ENCODE peak calls at places on chromosomes 6 and 20, in four cellular contexts. One of them, this sample, is unnamed.

GRCh38 chr6:134719850-134720249 is 230.1 kb downstream of the ALDH8A1 start:
- DNase-seq in brain microvascular endothelial cell: no peak
- DNase-seq in tibial nerve: no peak
- DNase-seq in amniotic stem cell: no peak
- DNase-seq in this sample: no peak

GRCh38 chr6:170444056-170444505 is 109.0 kb downstream of the PSMB1 start:
- DNase-seq in brain microvascular endothelial cell: no peak
- DNase-seq in tibial nerve: no peak
- DNase-seq in amniotic stem cell: no peak
- DNase-seq in this sample: peak

GRCh38 chr6:4133941-4134838 is 1.2 kb downstream of the ECI2 start:
- DNase-seq in brain microvascular endothelial cell: no peak
- DNase-seq in tibial nerve: no peak
- DNase-seq in amniotic stem cell: no peak
- DNase-seq in this sample: no peak

GRCh38 chr20:1964659-1965405 is 29.0 kb downstream of the PDYN start:
- DNase-seq in brain microvascular endothelial cell: no peak
- DNase-seq in tibial nerve: no peak
- DNase-seq in amniotic stem cell: no peak
- DNase-seq in this sample: no peak

GRCh38 chr6:137351890-137352289 is 132.7 kb upstream of the IFNGR1 start:
- DNase-seq in brain microvascular endothelial cell: peak
- DNase-seq in tibial nerve: no peak
- DNase-seq in amniotic stem cell: no peak
- DNase-seq in this sample: no peak

GRCh38 chr6:111543913-111544435 is 61.0 kb upstream of the REV3L start:
- DNase-seq in brain microvascular endothelial cell: no peak
- DNase-seq in tibial nerve: no peak
- DNase-seq in amniotic stem cell: no peak
- DNase-seq in this sample: no peak

GRCh38 chr20:23235173-23236027 is 115.2 kb upstream of the NXT1 start:
- DNase-seq in brain microvascular endothelial cell: no peak
- DNase-seq in tibial nerve: no peak
- DNase-seq in amniotic stem cell: no peak
- DNase-seq in this sample: no peak

GRCh38 chr20:9270831-9271230 is 201.9 kb downstream of the PLCB4 start:
- DNase-seq in brain microvascular endothelial cell: peak
- DNase-seq in tibial nerve: no peak
- DNase-seq in amniotic stem cell: peak
- DNase-seq in this sample: no peak

GRCh38 chr6:113529191-113529590 is 328.0 kb upstream of the MARCKS start:
- DNase-seq in brain microvascular endothelial cell: no peak
- DNase-seq in tibial nerve: no peak
- DNase-seq in amniotic stem cell: no peak
- DNase-seq in this sample: no peak

GRCh38 chr6:26223677-26224546 is 136.7 kb downstream of the HFE start:
- DNase-seq in brain microvascular endothelial cell: peak
- DNase-seq in tibial nerve: no peak
- DNase-seq in amniotic stem cell: peak
- DNase-seq in this sample: peak

GRCh38 chr20:35976012-35976411 is 7.6 kb downstream of the CNBD2 start:
- DNase-seq in brain microvascular endothelial cell: no peak
- DNase-seq in tibial nerve: no peak
- DNase-seq in amniotic stem cell: no peak
- DNase-seq in this sample: no peak

GRCh38 chr6:52894278-52894677 is 15.2 kb downstream of the GSTA3 start:
- DNase-seq in brain microvascular endothelial cell: no peak
- DNase-seq in tibial nerve: no peak
- DNase-seq in amniotic stem cell: no peak
- DNase-seq in this sample: no peak

GRCh38 chr6:130969807-130970491 is 93.1 kb downstream of the EPB41L2 start:
- DNase-seq in brain microvascular endothelial cell: peak
- DNase-seq in tibial nerve: no peak
- DNase-seq in amniotic stem cell: no peak
- DNase-seq in this sample: no peak

GRCh38 chr6:156775717-156776116 is 1.5 kb upstream of the ARID1B start:
- DNase-seq in brain microvascular endothelial cell: no peak
- DNase-seq in tibial nerve: no peak
- DNase-seq in amniotic stem cell: no peak
- DNase-seq in this sample: no peak

GRCh38 chr20:12941025-12941424 is 67.7 kb upstream of the SPTLC3 start:
- DNase-seq in brain microvascular endothelial cell: no peak
- DNase-seq in tibial nerve: no peak
- DNase-seq in amniotic stem cell: no peak
- DNase-seq in this sample: no peak

GRCh38 chr20:20824924-20825584 is 112.6 kb upstream of the RALGAPA2 start:
- DNase-seq in brain microvascular endothelial cell: peak
- DNase-seq in tibial nerve: no peak
- DNase-seq in amniotic stem cell: no peak
- DNase-seq in this sample: no peak

GRCh38 chr6:17015551-17016381 is 86.1 kb upstream of the STMND1 start:
- DNase-seq in brain microvascular endothelial cell: peak
- DNase-seq in tibial nerve: no peak
- DNase-seq in amniotic stem cell: no peak
- DNase-seq in this sample: no peak

GRCh38 chr6:132456700-132457143 is 55.4 kb upstream of the MOXD1 start:
- DNase-seq in brain microvascular endothelial cell: no peak
- DNase-seq in tibial nerve: no peak
- DNase-seq in amniotic stem cell: no peak
- DNase-seq in this sample: no peak

GRCh38 chr20:50027611-50028105 is 44.9 kb downstream of the SNAI1 start:
- DNase-seq in brain microvascular endothelial cell: peak
- DNase-seq in tibial nerve: no peak
- DNase-seq in amniotic stem cell: peak
- DNase-seq in this sample: no peak

GRCh38 chr6:126753616-126754015 is 364.9 kb upstream of the RSPO3 start:
- DNase-seq in brain microvascular endothelial cell: no peak
- DNase-seq in tibial nerve: no peak
- DNase-seq in amniotic stem cell: no peak
- DNase-seq in this sample: no peak

GRCh38 chr6:15026832-15027231 is 219.0 kb upstream of the JARID2 start:
- DNase-seq in brain microvascular endothelial cell: peak
- DNase-seq in tibial nerve: no peak
- DNase-seq in amniotic stem cell: peak
- DNase-seq in this sample: peak

GRCh38 chr20:1383621-1384404 is 9.0 kb downstream of the FKBP1A start:
- DNase-seq in brain microvascular endothelial cell: no peak
- DNase-seq in tibial nerve: no peak
- DNase-seq in amniotic stem cell: no peak
- DNase-seq in this sample: peak

GRCh38 chr6:31736768-31737314 is 511 bp upstream of the CLIC1 start:
- DNase-seq in brain microvascular endothelial cell: no peak
- DNase-seq in tibial nerve: no peak
- DNase-seq in amniotic stem cell: no peak
- DNase-seq in this sample: no peak

GRCh38 chr6:39948156-39948850 is 14.0 kb upstream of the MOCS1 start:
- DNase-seq in brain microvascular endothelial cell: no peak
- DNase-seq in tibial nerve: no peak
- DNase-seq in amniotic stem cell: no peak
- DNase-seq in this sample: no peak

GRCh38 chr6:4085329-4085695 is 6.4 kb upstream of the FAM217A start:
- DNase-seq in brain microvascular endothelial cell: no peak
- DNase-seq in tibial nerve: no peak
- DNase-seq in amniotic stem cell: no peak
- DNase-seq in this sample: no peak

GRCh38 chr20:37915800-37916570 is 13.1 kb downstream of the VSTM2L start:
- DNase-seq in brain microvascular endothelial cell: no peak
- DNase-seq in tibial nerve: no peak
- DNase-seq in amniotic stem cell: no peak
- DNase-seq in this sample: peak

GRCh38 chr20:5192570-5193431 is 66.0 kb downstream of the CDS2 start:
- DNase-seq in brain microvascular endothelial cell: no peak
- DNase-seq in tibial nerve: no peak
- DNase-seq in amniotic stem cell: no peak
- DNase-seq in this sample: no peak